ENCODE peak calls at places on chromosomes 1 and 21, in nine cellular contexts. A is tibial artery; R is activated CD8-positive, alpha-beta T cell treated with anti-CD3 and anti-CD28 coated beads for 36 hours; O is NCI-H2171; I is NCI-H1436; X is fibroblast of mammary gland; N is effector CD8-positive, alpha-beta T cell; L is A549; B is mesothelial cell of epicardium. Y is an unnamed sample.

GRCh38 chr1:17004466-17005364 is 7.0 kb downstream of the ATP13A2 start:
- DNase-seq in R (no peak), X (no peak), I (no peak), L (no peak), B (no peak), O (no peak), N (no peak), A (no peak), Y (no peak)

GRCh38 chr1:59198565-59198964 is 98.3 kb upstream of the FGGY start:
- DNase-seq in N (no peak), O (no peak), R (no peak), L (no peak), B (no peak), I (no peak), A (no peak), X (no peak), Y (no peak)

GRCh38 chr1:24910751-24911650 is 19.1 kb downstream of the RUNX3 start:
- DNase-seq in R (peak), I (no peak), A (no peak), N (peak), B (no peak), X (peak), L (peak), O (no peak), Y (peak)

GRCh38 chr1:108200627-108201106 is 524 bp upstream of the SLC25A24 start:
- DNase-seq in B (no peak), R (peak), I (peak), N (no peak), L (peak), O (peak), A (peak), X (peak), Y (no peak)

GRCh38 chr1:47677241-47677940 is 239.5 kb downstream of the FOXD2 start:
- DNase-seq in L (no peak), N (no peak), X (no peak), R (no peak), I (no peak), A (peak), O (no peak), B (no peak), Y (no peak)

GRCh38 chr1:23178931-23179330 is 10.3 kb upstream of the LUZP1 start:
- DNase-seq in X (peak), R (no peak), N (no peak), B (no peak), I (no peak), L (peak), A (no peak), O (no peak), Y (no peak)

GRCh38 chr1:21956720-21957552 is 19.8 kb upstream of the HSPG2 start:
- DNase-seq in R (peak), X (peak), A (peak), I (no peak), L (no peak), B (no peak), O (no peak), N (peak), Y (peak)

GRCh38 chr1:31678681-31679080 is 25.1 kb downstream of the COL16A1 start:
- DNase-seq in O (no peak), I (no peak), R (no peak), N (no peak), A (no peak), X (no peak), B (no peak), L (no peak), Y (no peak)

GRCh38 chr1:37472281-37472680 is 2.1 kb upstream of the ZC3H12A start:
- DNase-seq in N (no peak), O (no peak), L (peak), X (no peak), A (no peak), R (peak), B (no peak), I (no peak), Y (no peak)

GRCh38 chr1:171220551-171221175 is 27.6 kb upstream of the FMO1 start:
- DNase-seq in N (no peak), L (no peak), I (no peak), B (peak), X (peak), A (no peak), O (no peak), R (no peak), Y (no peak)

GRCh38 chr1:8817413-8818324 is at the start of gene RERE:
- DNase-seq in N (peak), R (peak), O (peak), A (peak), L (peak), I (peak), X (peak), B (peak), Y (peak)

GRCh38 chr1:173409613-173410012 is 67.5 kb upstream of the PRDX6 start:
- DNase-seq in N (no peak), A (peak), L (no peak), B (no peak), I (no peak), X (peak), R (no peak), O (no peak), Y (no peak)

GRCh38 chr21:30206551-30207251 is 9.2 kb downstream of the CLDN8 start:
- DNase-seq in N (no peak), R (no peak), A (no peak), X (peak), O (no peak), I (no peak), B (no peak), L (peak), Y (no peak)

GRCh38 chr1:54464031-54464476 is 57.9 kb upstream of the SSBP3 start:
- DNase-seq in O (no peak), A (no peak), R (peak), I (no peak), B (no peak), X (peak), N (no peak), L (no peak), Y (no peak)

GRCh38 chr1:47023268-47024137 is at the start of gene CYP4X1:
- DNase-seq in O (peak), I (no peak), B (peak), L (no peak), X (no peak), A (no peak), N (no peak), R (no peak), Y (no peak)

Y was measured in CD4-positive, alpha-beta T cell.